ENCODE peak calls at places on chromosomes 7 and 10, in four cellular contexts. Q is kidney glomerular epithelial cell, X is fibroblast of lung, P is heart right ventricle. J is an unnamed sample.

GRCh38 chr7:144786522-144786921 is 49.3 kb downstream of the TPK1 start:
- DNase-seq in Q (no peak), X (no peak), P (no peak), J (no peak)

GRCh38 chr10:79223346-79224048 is 123.8 kb upstream of the PPIF start:
- DNase-seq in Q (no peak), X (peak), P (peak), J (peak)

GRCh38 chr7:84412161-84412969 is 217.8 kb upstream of the SEMA3A start:
- DNase-seq in Q (peak), X (peak), P (no peak), J (peak)

GRCh38 chr7:27600247-27600646 is 62.4 kb downstream of the HIBADH start:
- DNase-seq in Q (no peak), X (no peak), P (no peak), J (no peak)

GRCh38 chr7:102834999-102835398 is 77.8 kb upstream of the LRRC17 start:
- DNase-seq in Q (peak), X (peak), P (no peak), J (peak)

GRCh38 chr7:112080441-112080840 is 125.8 kb downstream of the DOCK4 start:
- DNase-seq in Q (peak), X (peak), P (no peak), J (peak)

GRCh38 chr7:139823855-139824670 is 5.0 kb upstream of the TBXAS1 start:
- DNase-seq in Q (peak), X (peak), P (no peak), J (peak)

GRCh38 chr10:51171946-51172345 is 97.7 kb downstream of the PRKG1 start:
- DNase-seq in Q (no peak), X (peak), P (no peak), J (no peak)

GRCh38 chr10:35127289-35127891 is 744 bp downstream of the CREM start:
- DNase-seq in Q (peak), X (peak), P (peak), J (peak)

J was measured in hepatic stellate cell.